ENCODE peak calls at places on chromosome 18, in nine cellular contexts. P is cardiac fibroblast, C is colonic mucosa, S is suprapubic skin, J is WTC11, D is Calu3, A is astrocyte of the cerebellum, K is astrocyte, B is foreskin fibroblast. L is an unnamed sample.

GRCh38 chr18:68263481-68263880 is 451.4 kb downstream of the TMX3 start:
- DNase-seq in P (peak), C (no peak), S (no peak), J (no peak), D (peak), A (no peak), K (peak), B (no peak), L (no peak)

GRCh38 chr18:71001597-71001996 is 712.8 kb downstream of the SOCS6 start:
- DNase-seq in P (no peak), C (no peak), S (no peak), J (no peak), D (no peak), A (no peak), K (no peak), B (no peak), L (no peak)

GRCh38 chr18:70195852-70196434 is 9.5 kb downstream of the RTTN start:
- DNase-seq in P (peak), C (peak), S (no peak), J (peak), D (peak), A (peak), K (peak), B (peak), L (no peak)

GRCh38 chr18:9337875-9338274 is 3.3 kb downstream of the TWSG1 start:
- DNase-seq in P (no peak), C (no peak), S (no peak), J (no peak), D (no peak), A (no peak), K (peak), B (no peak), L (no peak)

GRCh38 chr18:58335821-58336220 is 291.8 kb downstream of the NEDD4L start:
- DNase-seq in P (no peak), C (no peak), S (no peak), J (no peak), D (no peak), A (no peak), K (peak), B (no peak), L (no peak)

GRCh38 chr18:13403786-13404549 is 185.4 kb downstream of the LDLRAD4 start:
- DNase-seq in P (no peak), C (no peak), S (no peak), J (no peak), D (no peak), A (no peak), K (no peak), B (no peak), L (no peak)

GRCh38 chr18:50080932-50081560 is 113.9 kb downstream of the MYO5B start:
- DNase-seq in P (no peak), C (no peak), S (no peak), J (no peak), D (peak), A (no peak), K (peak), B (no peak), L (no peak)

GRCh38 chr18:48783616-48784520 is 166.9 kb downstream of the SMAD7 start:
- DNase-seq in P (no peak), C (no peak), S (no peak), J (no peak), D (no peak), A (no peak), K (no peak), B (no peak), L (no peak)

GRCh38 chr18:26185267-26185666 is 41.0 kb upstream of the TAF4B start:
- DNase-seq in P (no peak), C (no peak), S (no peak), J (no peak), D (no peak), A (no peak), K (no peak), B (no peak), L (no peak)

GRCh38 chr18:46034230-46034629 is 37.8 kb downstream of the PSTPIP2 start:
- DNase-seq in P (peak), C (no peak), S (no peak), J (no peak), D (no peak), A (peak), K (peak), B (no peak), L (no peak)

GRCh38 chr18:67651438-67651837 is 134.9 kb upstream of the DSEL start:
- DNase-seq in P (peak), C (no peak), S (no peak), J (no peak), D (no peak), A (no peak), K (no peak), B (no peak), L (no peak)

GRCh38 chr18:10661333-10661732 is 135.5 kb downstream of the NAPG start:
- DNase-seq in P (peak), C (no peak), S (no peak), J (no peak), D (peak), A (peak), K (peak), B (no peak), L (peak)

GRCh38 chr18:73060666-73061270 is 193.0 kb upstream of the NETO1 start:
- DNase-seq in P (peak), C (no peak), S (no peak), J (no peak), D (no peak), A (peak), K (peak), B (peak), L (no peak)

GRCh38 chr18:7236899-7237298 is 6.0 kb downstream of the LRRC30 start:
- DNase-seq in P (no peak), C (no peak), S (no peak), J (no peak), D (no peak), A (no peak), K (no peak), B (no peak), L (no peak)

GRCh38 chr18:38307919-38308318 is 742.3 kb upstream of the CELF4 start:
- DNase-seq in P (no peak), C (no peak), S (no peak), J (no peak), D (no peak), A (no peak), K (no peak), B (no peak), L (no peak)

GRCh38 chr18:12726774-12727550 is 24.1 kb downstream of the PSMG2 start:
- DNase-seq in P (peak), C (peak), S (no peak), J (peak), D (peak), A (peak), K (peak), B (peak), L (no peak)

GRCh38 chr18:8754995-8755955 is 49.9 kb downstream of the MTCL1 start:
- DNase-seq in P (no peak), C (no peak), S (no peak), J (no peak), D (no peak), A (peak), K (peak), B (peak), L (no peak)

GRCh38 chr18:57887984-57888383 is 84.9 kb upstream of the ATP8B1 start:
- DNase-seq in P (no peak), C (no peak), S (no peak), J (no peak), D (no peak), A (no peak), K (no peak), B (no peak), L (no peak)

GRCh38 chr18:47983055-47983454 is 52.6 kb upstream of the SMAD2 start:
- DNase-seq in P (no peak), C (no peak), S (no peak), J (no peak), D (no peak), A (no peak), K (no peak), B (no peak), L (no peak)

GRCh38 chr18:50468802-50469201 is 91.1 kb upstream of the MAPK4 start:
- DNase-seq in P (no peak), C (no peak), S (no peak), J (no peak), D (no peak), A (no peak), K (no peak), B (no peak), L (no peak)

GRCh38 chr18:13382683-13382989 is 164.1 kb downstream of the LDLRAD4 start:
- DNase-seq in P (no peak), C (no peak), S (no peak), J (no peak), D (no peak), A (no peak), K (no peak), B (no peak), L (no peak)

GRCh38 chr18:49487711-49488310 is 777 bp upstream of the C18orf32 start:
- DNase-seq in P (no peak), C (no peak), S (peak), J (no peak), D (no peak), A (no peak), K (no peak), B (no peak), L (no peak)

GRCh38 chr18:13447621-13448020 is 229.1 kb downstream of the LDLRAD4 start:
- DNase-seq in P (peak), C (no peak), S (peak), J (no peak), D (no peak), A (peak), K (peak), B (peak), L (peak)

GRCh38 chr18:58887613-58887963 is 22.9 kb downstream of the ZNF532 start:
- DNase-seq in P (peak), C (peak), S (peak), J (no peak), D (no peak), A (no peak), K (peak), B (no peak), L (no peak)

GRCh38 chr18:43161528-43161927 is 46.0 kb upstream of the RIT2 start:
- DNase-seq in P (peak), C (no peak), S (no peak), J (no peak), D (no peak), A (peak), K (peak), B (peak), L (no peak)

GRCh38 chr18:3966985-3967856 is 487.9 kb downstream of the DLGAP1 start:
- DNase-seq in P (peak), C (no peak), S (no peak), J (peak), D (peak), A (no peak), K (peak), B (no peak), L (peak)

GRCh38 chr18:57437782-57438668 is 2.9 kb downstream of the ONECUT2 start:
- DNase-seq in P (peak), C (peak), S (no peak), J (peak), D (peak), A (no peak), K (peak), B (peak), L (peak)

GRCh38 chr18:37537868-37538525 is 27.6 kb downstream of the CELF4 start:
- DNase-seq in P (peak), C (peak), S (peak), J (peak), D (peak), A (peak), K (peak), B (peak), L (peak)

GRCh38 chr18:35392375-35392774 is 15.2 kb upstream of the ZNF396 start:
- DNase-seq in P (no peak), C (no peak), S (no peak), J (no peak), D (no peak), A (no peak), K (no peak), B (no peak), L (no peak)

GRCh38 chr18:54931152-54931551 is 28.1 kb downstream of the CCDC68 start:
- DNase-seq in P (no peak), C (no peak), S (no peak), J (no peak), D (no peak), A (no peak), K (no peak), B (no peak), L (no peak)
- TF ChIP-seq CTCF in P (no peak), C (no peak), S (no peak), J (no peak), D (no peak), A (no peak), K (no peak), B (no peak), L (no peak)

GRCh38 chr18:32072321-32072720 is 19.4 kb upstream of the RNF138 start:
- DNase-seq in P (peak), C (no peak), S (no peak), J (no peak), D (no peak), A (no peak), K (no peak), B (no peak), L (no peak)
- TF ChIP-seq CTCF in P (peak), C (peak), S (no peak), J (no peak), D (peak), A (peak), K (peak), B (peak), L (peak)

GRCh38 chr18:79971986-79972385 is 7.5 kb downstream of the HSBP1L1 start:
- DNase-seq in P (no peak), C (no peak), S (no peak), J (no peak), D (no peak), A (no peak), K (no peak), B (no peak), L (no peak)
- TF ChIP-seq CTCF in P (no peak), C (no peak), S (no peak), J (no peak), D (no peak), A (no peak), K (no peak), B (no peak), L (no peak)

GRCh38 chr18:22405142-22405541 is 12.6 kb downstream of the CTAGE1 start:
- DNase-seq in P (no peak), C (no peak), S (no peak), J (no peak), D (no peak), A (no peak), K (no peak), B (no peak), L (no peak)
- TF ChIP-seq CTCF in P (no peak), C (no peak), S (no peak), J (no peak), D (no peak), A (no peak), K (no peak), B (no peak), L (no peak)

GRCh38 chr18:24544949-24545348 is 84.5 kb downstream of the HRH4 start:
- DNase-seq in P (no peak), C (no peak), S (no peak), J (no peak), D (no peak), A (no peak), K (no peak), B (no peak), L (no peak)

GRCh38 chr18:24543408-24544140 is 83.1 kb downstream of the HRH4 start:
- DNase-seq in P (no peak), C (no peak), S (no peak), J (no peak), D (no peak), A (no peak), K (no peak), B (no peak), L (no peak)

GRCh38 chr18:24540896-24541295 is 80.5 kb downstream of the HRH4 start:
- DNase-seq in P (no peak), C (no peak), S (no peak), J (no peak), D (no peak), A (no peak), K (no peak), B (no peak), L (no peak)

GRCh38 chr18:24546304-24546703 is 85.9 kb downstream of the HRH4 start:
- DNase-seq in P (peak), C (no peak), S (no peak), J (no peak), D (no peak), A (no peak), K (no peak), B (no peak), L (no peak)

DNA sequence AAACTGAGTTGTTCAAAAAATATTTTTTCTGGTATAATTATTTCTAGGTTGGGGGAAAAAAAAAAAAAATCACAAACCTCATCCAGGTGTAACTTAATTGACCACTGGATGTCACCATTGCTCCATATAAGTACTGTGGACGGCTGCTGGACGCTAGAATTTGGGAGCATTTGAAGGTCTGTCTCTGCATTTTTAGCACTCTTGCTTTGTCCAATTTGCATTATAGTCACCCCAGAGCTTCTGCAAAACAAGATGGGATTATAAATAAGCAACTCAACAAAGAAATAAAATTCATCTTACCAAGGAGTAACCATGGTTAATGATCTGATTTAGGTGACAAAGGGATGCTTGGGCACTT is 83.7 kb downstream of the HRH4 start:
- DNase-seq in P (peak), C (no peak), S (no peak), J (no peak), D (peak), A (peak), K (no peak), B (no peak), L (no peak)
- TF ChIP-seq CTCF in P (no peak), C (peak), S (no peak), J (peak), D (peak), A (peak), K (peak), B (peak), L (peak)

GRCh38 chr18:76691800-76692199 is 130.6 kb upstream of the ZNF236 start:
- DNase-seq in P (no peak), C (no peak), S (peak), J (no peak), D (no peak), A (no peak), K (no peak), B (peak), L (no peak)

GRCh38 chr18:76686737-76687231 is 135.6 kb upstream of the ZNF236 start:
- DNase-seq in P (peak), C (peak), S (peak), J (peak), D (peak), A (peak), K (peak), B (peak), L (peak)

GRCh38 chr18:76688724-76689472 is 133.5 kb upstream of the ZNF236 start:
- DNase-seq in P (no peak), C (no peak), S (no peak), J (no peak), D (no peak), A (no peak), K (no peak), B (no peak), L (no peak)

GRCh38 chr18:76687271-76688006 is 134.9 kb upstream of the ZNF236 start:
- DNase-seq in P (no peak), C (no peak), S (no peak), J (no peak), D (peak), A (peak), K (peak), B (peak), L (peak)

DNA sequence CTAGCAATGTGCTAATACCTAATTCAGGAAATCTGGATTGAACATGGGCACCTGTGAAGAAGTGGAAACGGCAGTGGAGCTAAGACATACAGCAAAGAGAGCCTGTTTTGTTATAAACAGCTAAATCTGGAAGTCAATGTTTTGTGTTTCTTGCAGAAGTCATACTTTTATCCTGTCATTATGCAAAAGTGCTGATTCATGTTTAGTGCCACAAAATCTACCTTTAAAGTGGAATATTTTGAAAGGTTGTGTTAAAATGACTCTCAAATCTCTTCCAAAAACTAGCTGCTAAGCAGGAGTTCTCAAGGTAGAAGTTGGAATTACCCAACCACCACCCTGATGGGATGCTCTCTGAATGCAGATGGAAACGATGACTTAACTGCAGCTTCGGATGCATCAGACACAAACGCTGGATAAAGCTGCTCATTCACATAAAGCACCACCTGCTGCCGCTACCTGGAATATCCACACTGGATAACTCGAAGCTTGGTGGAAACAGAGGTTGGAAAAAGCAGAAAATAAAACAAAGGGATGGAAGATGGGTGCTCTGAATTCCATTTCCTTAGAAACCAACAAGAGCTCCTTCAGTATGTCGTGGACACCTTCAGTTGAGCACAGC is 132.6 kb upstream of the ZNF236 start:
- DNase-seq in P (no peak), C (no peak), S (peak), J (no peak), D (no peak), A (no peak), K (no peak), B (no peak), L (no peak)
- TF ChIP-seq CTCF in P (no peak), C (no peak), S (no peak), J (no peak), D (no peak), A (no peak), K (no peak), B (no peak), L (no peak)

GRCh38 chr18:2846638-2847340 is at the start of gene EMILIN2:
- DNase-seq in P (peak), C (peak), S (peak), J (peak), D (peak), A (no peak), K (peak), B (no peak), L (no peak)
- TF ChIP-seq CTCF in P (no peak), C (no peak), S (no peak), J (no peak), D (no peak), A (no peak), K (no peak), B (no peak), L (no peak)

L was measured in retinal pigment epithelial cell.